ENCODE peak calls at places on chromosomes 5 and 9, in six cellular contexts. Q is astrocyte of the spinal cord, V is NCI-H345, S is Kasumi-1, Z is omental fat pad, K is RWPE2. E is an unnamed sample.

GRCh38 chr9:126406075-126406675 is 79.5 kb downstream of the MVB12B start:
- DNase-seq in Q (no peak), V (no peak), S (no peak), Z (no peak), K (no peak), E (no peak)

GRCh38 chr5:179217356-179217755 is 127.9 kb downstream of the ADAMTS2 start:
- DNase-seq in Q (no peak), V (no peak), S (no peak), Z (no peak), K (no peak), E (no peak)

GRCh38 chr5:9782806-9783560 is 152.8 kb upstream of the TAS2R1 start:
- DNase-seq in Q (peak), V (no peak), S (no peak), Z (no peak), K (no peak), E (no peak)

GRCh38 chr9:33132249-33132772 is 34.8 kb downstream of the B4GALT1 start:
- DNase-seq in Q (peak), V (no peak), S (no peak), Z (no peak), K (no peak), E (no peak)

GRCh38 chr9:101594796-101595195 is at the start of gene PPP3R2:
- DNase-seq in Q (no peak), V (no peak), S (no peak), Z (no peak), K (no peak), E (no peak)

GRCh38 chr5:22431406-22431805 is 421.7 kb downstream of the CDH12 start:
- DNase-seq in Q (no peak), V (no peak), S (no peak), Z (no peak), K (no peak), E (no peak)

GRCh38 chr5:57416246-57416996 is 66.2 kb downstream of the ACTBL2 start:
- DNase-seq in Q (peak), V (no peak), S (no peak), Z (no peak), K (no peak), E (no peak)

GRCh38 chr9:93948456-93949072 is 6.6 kb downstream of the BARX1 start:
- DNase-seq in Q (no peak), V (no peak), S (no peak), Z (no peak), K (no peak), E (no peak)

GRCh38 chr5:141778683-141779082 is 96.7 kb upstream of the ARAP3 start:
- DNase-seq in Q (no peak), V (no peak), S (no peak), Z (no peak), K (no peak), E (no peak)

GRCh38 chr5:122073023-122073422 is 5.0 kb downstream of the LOX start:
- DNase-seq in Q (no peak), V (no peak), S (no peak), Z (no peak), K (no peak), E (no peak)

GRCh38 chr5:94968507-94969095 is 316.3 kb downstream of the MCTP1 start:
- DNase-seq in Q (peak), V (peak), S (peak), Z (no peak), K (no peak), E (no peak)

GRCh38 chr9:72596451-72597180 is 75.2 kb downstream of the TMC1 start:
- DNase-seq in Q (no peak), V (no peak), S (no peak), Z (no peak), K (no peak), E (no peak)

E was measured in hypothalamus.